ENCODE peak calls at places on chromosomes 1 and 21, in eight cellular contexts. N is LNCaP clone FGC, W is stomach, E is A673, D is lower leg skin, P is IMR-90, Z is fibroblast of lung, Q is AG10803. C is an unnamed sample.

GRCh38 chr1:38221006-38221649 is 174.5 kb upstream of the POU3F1 start:
- DNase-seq in N (no peak), P (peak), Z (peak), Q (peak), E (no peak), D (no peak), W (no peak), C (peak)

GRCh38 chr1:222167111-222167510 is 380.8 kb downstream of the HHIPL2 start:
- DNase-seq in P (peak), D (no peak), E (peak), W (peak), Z (peak), Q (peak), N (peak), C (peak)

GRCh38 chr1:226846801-226847200 is 23.6 kb upstream of the PSEN2 start:
- DNase-seq in W (no peak), D (no peak), Q (peak), Z (no peak), N (no peak), E (no peak), P (no peak), C (peak)

GRCh38 chr21:41883582-41883981 is 4.4 kb upstream of the PRDM15 start:
- DNase-seq in Z (peak), D (no peak), Q (no peak), E (no peak), P (peak), W (no peak), N (no peak), C (no peak)

GRCh38 chr1:27403065-27403726 is 10.8 kb downstream of the GPR3 start:
- DNase-seq in N (no peak), P (peak), Z (peak), Q (peak), W (no peak), D (peak), E (no peak), C (peak)

GRCh38 chr1:19654886-19655717 is 9.6 kb upstream of the HTR6 start:
- DNase-seq in E (no peak), D (no peak), Q (no peak), W (no peak), P (no peak), N (no peak), Z (no peak), C (no peak)

GRCh38 chr1:2204384-2205190 is 10.0 kb upstream of the FAAP20 start:
- DNase-seq in E (no peak), W (peak), N (no peak), P (peak), Q (peak), D (peak), Z (peak), C (no peak)

GRCh38 chr21:44370027-44370735 is 16.8 kb downstream of the TRPM2 start:
- DNase-seq in Q (peak), W (peak), P (peak), N (no peak), Z (peak), D (peak), E (peak), C (peak)

GRCh38 chr1:16226495-16227179 is 10.3 kb downstream of the CPLANE2 start:
- DNase-seq in N (no peak), Q (no peak), Z (no peak), P (no peak), E (no peak), W (peak), D (no peak), C (no peak)

GRCh38 chr21:37220433-37220980 is 46.6 kb downstream of the VPS26C start:
- DNase-seq in E (peak), N (no peak), D (peak), W (no peak), P (peak), Q (peak), Z (peak), C (peak)

GRCh38 chr1:210532223-210532598 is 203.5 kb downstream of the HHAT start:
- DNase-seq in W (no peak), P (no peak), Z (no peak), Q (no peak), D (no peak), E (no peak), N (no peak), C (no peak)

GRCh38 chr1:78340006-78340405 is 150.8 kb upstream of the PTGFR start:
- DNase-seq in W (no peak), Z (peak), Q (peak), D (no peak), N (no peak), P (peak), E (no peak), C (peak)

GRCh38 chr1:16716691-16717173 is 23.6 kb upstream of the RNU1-4 start:
- DNase-seq in Z (no peak), W (peak), E (no peak), N (peak), Q (no peak), P (no peak), D (peak), C (peak)

GRCh38 chr1:234398849-234399381 is 25.7 kb downstream of the COA6 start:
- DNase-seq in Z (peak), W (no peak), E (no peak), P (peak), N (no peak), Q (peak), D (no peak), C (peak)

GRCh38 chr1:161020573-161021167 is at the start of gene F11R:
- DNase-seq in E (peak), P (no peak), D (peak), Q (no peak), W (peak), N (peak), Z (no peak), C (peak)

GRCh38 chr1:183953031-183953430 is 84.5 kb downstream of the COLGALT2 start:
- DNase-seq in W (no peak), N (peak), P (peak), D (no peak), Q (peak), E (no peak), Z (no peak), C (no peak)

GRCh38 chr1:67832737-67833594 is at the start of gene GNG12:
- DNase-seq in E (peak), Q (peak), N (no peak), P (peak), W (peak), Z (peak), D (peak), C (peak)

GRCh38 chr1:44784094-44785026 is 3.6 kb downstream of the BEST4 start:
- DNase-seq in N (no peak), D (no peak), Q (no peak), Z (no peak), W (no peak), E (no peak), P (no peak), C (peak)

GRCh38 chr1:115112496-115113375 is 23.4 kb upstream of the TSPAN2 start:
- DNase-seq in P (no peak), Z (no peak), Q (no peak), N (no peak), W (peak), D (no peak), E (peak), C (peak)

GRCh38 chr1:55150880-55151582 is 64.1 kb downstream of the USP24 start:
- DNase-seq in P (no peak), N (no peak), Q (no peak), W (no peak), E (no peak), Z (no peak), D (no peak), C (no peak)

GRCh38 chr1:183989078-183989577 is 48.4 kb downstream of the COLGALT2 start:
- DNase-seq in W (no peak), N (no peak), Z (peak), D (no peak), E (peak), P (peak), Q (peak), C (peak)

GRCh38 chr1:227954163-227954850 is 6.6 kb upstream of the WNT9A start:
- DNase-seq in D (no peak), W (no peak), N (no peak), P (no peak), E (no peak), Q (no peak), Z (no peak), C (no peak)
- TF ChIP-seq CTCF in D (no peak), W (no peak), N (no peak), P (no peak), E (peak), Q (no peak), Z (no peak), C (no peak)

GRCh38 chr1:53656062-53656915 is 82.7 kb downstream of the GLIS1 start:
- DNase-seq in N (no peak), P (peak), Q (peak), D (no peak), E (peak), W (no peak), Z (peak), C (no peak)
- H3K4me3 ChIP-seq in N (no peak), P (no peak), Q (peak), D (no peak), E (no peak), W (no peak), Z (no peak), C (no peak)

GRCh38 chr1:206579747-206580437 is 32.4 kb downstream of the EIF2D start:
- DNase-seq in Z (peak), Q (peak), E (no peak), D (peak), P (peak), W (peak), N (no peak), C (no peak)
- TF ChIP-seq CTCF in Z (no peak), Q (no peak), E (no peak), D (no peak), P (no peak), W (no peak), N (no peak), C (no peak)

GRCh38 chr1:202998836-202999750 is 8.1 kb upstream of the TMEM183A start:
- DNase-seq in Z (peak), D (no peak), N (no peak), P (peak), E (peak), W (peak), Q (peak), C (peak)

GRCh38 chr1:203002951-203003350 is 4.2 kb upstream of the TMEM183A start:
- DNase-seq in E (no peak), Z (no peak), W (no peak), N (no peak), D (no peak), P (no peak), Q (no peak), C (no peak)

GRCh38 chr1:203000217-203000944 is 6.8 kb upstream of the TMEM183A start:
- DNase-seq in P (no peak), E (no peak), N (no peak), Z (no peak), W (no peak), Q (no peak), D (no peak), C (no peak)

GRCh38 chr1:203006948-203007871 is at the start of gene TMEM183A:
- DNase-seq in E (peak), D (peak), Z (peak), Q (peak), N (peak), P (peak), W (peak), C (peak)

DNA sequence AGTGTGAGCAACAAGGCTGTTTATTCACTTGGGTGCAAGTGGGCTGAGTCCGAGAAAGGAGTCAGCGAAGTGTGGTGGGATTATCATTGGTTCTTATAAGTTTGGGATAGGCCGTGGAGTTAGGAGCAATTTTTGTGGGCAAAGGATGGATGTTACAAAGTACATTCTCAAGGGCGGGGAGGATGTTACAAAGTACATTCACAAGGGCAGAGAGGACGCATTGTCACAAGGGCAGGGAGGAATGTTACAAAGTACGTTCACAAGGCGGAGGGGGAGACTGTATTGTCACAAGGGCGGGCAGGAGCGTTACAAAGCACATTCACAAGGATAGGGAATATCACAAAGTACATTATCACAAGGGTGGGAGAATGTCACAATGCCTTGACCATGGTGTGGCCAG is 5.2 kb upstream of the TMEM183A start:
- DNase-seq in Q (no peak), D (no peak), E (no peak), W (no peak), Z (no peak), N (no peak), P (no peak), C (no peak)
- H3K4me3 ChIP-seq in Q (no peak), D (no peak), E (no peak), W (no peak), Z (no peak), N (no peak), P (no peak), C (no peak)

DNA sequence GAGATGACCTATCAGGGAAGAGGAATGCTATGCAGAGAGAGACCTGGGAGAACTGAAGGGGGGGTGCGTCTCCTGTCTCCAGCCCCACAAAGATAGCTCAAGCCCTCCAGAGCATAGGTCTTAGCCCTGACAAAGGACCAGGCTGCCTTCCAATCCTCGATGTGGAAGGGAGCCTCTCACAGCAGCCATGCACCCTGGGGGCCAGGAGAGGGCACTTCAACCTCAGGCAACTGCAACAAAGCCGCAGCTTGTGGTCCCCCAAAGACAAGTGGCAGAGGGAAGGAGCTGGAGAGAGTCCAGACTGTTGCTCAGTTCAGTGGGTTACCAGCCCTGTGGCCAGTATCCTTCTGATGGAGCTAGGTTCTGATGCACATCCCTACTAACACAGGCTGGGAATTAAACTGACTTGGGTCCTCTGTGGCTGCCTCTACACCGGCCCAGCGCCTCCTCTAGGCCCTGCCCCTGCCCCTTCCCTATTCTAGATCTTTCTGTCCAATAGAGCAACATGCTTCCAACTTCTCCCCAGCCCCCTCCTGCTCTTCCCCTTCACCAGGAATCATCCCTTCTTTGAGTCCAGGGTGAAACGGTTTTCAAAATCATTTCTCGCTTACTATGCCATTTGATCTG is 100.7 kb upstream of the SPATA6 start:
- DNase-seq in Z (peak), P (peak), W (peak), D (no peak), E (peak), Q (peak), N (no peak), C (peak)
- TF ChIP-seq CTCF in Z (peak), P (peak), W (peak), D (no peak), E (peak), Q (peak), N (peak), C (peak)

DNA sequence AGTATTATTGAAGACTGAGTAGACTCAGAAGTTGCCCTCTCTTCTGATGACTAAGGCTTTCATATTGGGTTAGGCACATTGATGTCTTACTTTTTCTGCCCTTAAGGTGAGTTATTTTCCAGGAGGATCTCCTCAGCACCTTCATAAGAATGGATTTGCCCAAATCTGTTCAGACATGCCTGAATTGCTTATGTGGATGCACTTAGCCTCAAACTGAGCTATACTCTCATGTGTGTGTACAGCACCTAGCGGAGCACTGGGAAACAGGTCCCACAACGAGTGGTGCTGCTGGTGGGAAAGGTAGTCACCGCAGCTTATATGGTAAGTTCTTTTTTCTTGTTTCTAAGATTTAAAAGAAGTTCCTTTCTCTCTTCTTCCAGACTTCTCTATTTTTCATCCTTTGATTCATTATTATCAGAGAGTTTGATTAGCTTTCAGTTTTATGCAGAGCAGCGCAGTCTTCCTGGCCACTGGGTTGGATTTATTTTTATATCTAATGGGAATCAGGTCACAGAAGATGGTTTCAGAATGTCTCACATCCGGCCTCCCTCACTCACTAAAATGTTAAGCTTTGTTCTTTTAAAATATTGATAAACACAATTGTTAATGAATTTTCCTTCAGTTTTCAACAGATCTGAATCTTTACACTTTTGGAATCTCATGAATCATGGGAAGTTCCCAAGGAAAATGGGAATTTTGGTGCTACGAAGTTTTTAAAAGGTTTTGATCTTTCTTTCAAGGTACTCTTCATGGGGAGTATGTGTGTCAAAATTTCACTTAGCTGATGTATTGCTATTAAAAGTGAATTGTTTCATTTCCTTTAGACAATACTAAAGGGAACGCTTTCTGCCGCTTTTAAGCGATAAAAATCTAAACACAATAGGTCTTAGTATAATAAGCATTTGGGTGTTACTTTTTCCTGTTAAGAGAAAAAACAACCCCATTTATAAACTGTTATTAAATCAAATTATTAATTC is 58.5 kb downstream of the EXTL2 start:
- DNase-seq in D (no peak), W (no peak), Z (no peak), N (no peak), E (no peak), P (peak), Q (peak), C (peak)
- H3K4me3 ChIP-seq in D (no peak), W (no peak), Z (no peak), N (no peak), E (no peak), P (no peak), Q (no peak), C (no peak)

GRCh38 chr1:175434268-175434860 is 241.8 kb upstream of the KIAA0040 start:
- DNase-seq in Q (no peak), W (no peak), E (no peak), Z (no peak), P (no peak), N (no peak), D (no peak), C (no peak)
- TF ChIP-seq CTCF in Q (peak), W (no peak), E (peak), Z (no peak), P (no peak), N (peak), D (no peak), C (no peak)

C was measured in epithelial cell of esophagus.